ENCODE peak calls at places on chromosomes 3 and 15, in five cellular contexts. X is OCI-LY7; D is NCI-H2107; T is GM12878; P is activated effector memory CD4-positive, alpha-beta T cell treated with Interleukin-2 at 50 U/mL for 16 hours. G is an unnamed sample.

GRCh38 chr3:126161309-126161708 is 19.1 kb downstream of the ALDH1L1 start:
- DNase-seq in X (no peak), D (no peak), T (no peak), P (no peak), G (no peak)

GRCh38 chr15:58698887-58699641 is 50.4 kb downstream of the ADAM10 start:
- DNase-seq in X (no peak), D (no peak), T (no peak), P (no peak), G (no peak)

GRCh38 chr3:70312336-70312735 is at the start of gene MDFIC2:
- DNase-seq in X (no peak), D (no peak), T (no peak), P (no peak), G (no peak)

GRCh38 chr3:141379250-141379872 is 11.1 kb downstream of the ZBTB38 start:
- DNase-seq in X (peak; percentile 59), D (no peak), T (peak; percentile 95), P (peak; percentile 28), G (no peak)

GRCh38 chr15:33964665-33965040 is 3.6 kb upstream of the CHRM5 start:
- DNase-seq in X (no peak), D (no peak), T (no peak), P (no peak), G (no peak)

GRCh38 chr15:83108266-83109219 is 1.1 kb downstream of the TM6SF1 start:
- DNase-seq in X (peak; percentile 93), D (no peak), T (peak; percentile 24), P (no peak), G (peak; percentile 88)

GRCh38 chr3:56724580-56725142 is 41.6 kb upstream of the TASOR start:
- DNase-seq in X (no peak), D (no peak), T (no peak), P (no peak), G (no peak)

GRCh38 chr3:72629191-72629611 is 219.0 kb downstream of the SHQ1 start:
- DNase-seq in X (peak; percentile 49), D (no peak), T (no peak), P (no peak), G (peak; percentile 1)

GRCh38 chr3:83953417-83954089 is 1005.2 kb upstream of the CADM2 start:
- DNase-seq in X (no peak), D (no peak), T (no peak), P (no peak), G (no peak)

GRCh38 chr3:25156526-25157075 is 271.5 kb upstream of the RARB start:
- DNase-seq in X (no peak), D (no peak), T (no peak), P (no peak), G (no peak)

GRCh38 chr3:167750273-167750971 is 14.9 kb downstream of the SERPINI1 start:
- DNase-seq in X (peak; percentile 81), D (no peak), T (peak; percentile 52), P (no peak), G (peak; percentile 89)

GRCh38 chr3:100425321-100425720 is 24.0 kb downstream of the LNP1 start:
- DNase-seq in X (no peak), D (no peak), T (no peak), P (no peak), G (no peak)

GRCh38 chr3:30689202-30689641 is 82.8 kb downstream of the TGFBR2 start:
- DNase-seq in X (no peak), D (no peak), T (no peak), P (no peak), G (no peak)

GRCh38 chr3:67329358-67329757 is 325.1 kb downstream of the SUCLG2 start:
- DNase-seq in X (no peak), D (no peak), T (peak; percentile 1), P (no peak), G (no peak)

GRCh38 chr3:186277268-186277909 is 84.6 kb downstream of the DGKG start:
- DNase-seq in X (no peak), D (no peak), T (no peak), P (no peak), G (no peak)

GRCh38 chr3:66206806-66207205 is 14.0 kb upstream of the SLC25A26 start:
- DNase-seq in X (no peak), D (no peak), T (no peak), P (no peak), G (no peak)

GRCh38 chr3:172310361-172310760 is 137.9 kb downstream of the GHSR start:
- DNase-seq in X (no peak), D (no peak), T (no peak), P (no peak), G (no peak)

GRCh38 chr3:124601189-124601588 is 129.1 kb upstream of the UMPS start:
- DNase-seq in X (no peak), D (no peak), T (no peak), P (no peak), G (no peak)

GRCh38 chr3:100352296-100353178 is 18.0 kb downstream of the NIT2 start:
- DNase-seq in X (no peak), D (no peak), T (no peak), P (no peak), G (no peak)

GRCh38 chr3:18704326-18704725 is 279.2 kb upstream of the SATB1 start:
- DNase-seq in X (no peak), D (no peak), T (no peak), P (no peak), G (no peak)

GRCh38 chr15:65641723-65642475 is 20.2 kb downstream of the SLC24A1 start:
- DNase-seq in X (no peak), D (no peak), T (no peak), P (no peak), G (no peak)

GRCh38 chr3:152339881-152340505 is 71.3 kb downstream of the MBNL1 start:
- DNase-seq in X (no peak), D (no peak), T (no peak), P (no peak), G (no peak)

GRCh38 chr3:197487911-197488391 is 67.8 kb downstream of the BDH1 start:
- DNase-seq in X (no peak), D (no peak), T (no peak), P (no peak), G (no peak)

GRCh38 chr3:134486577-134487041 is 752 bp downstream of the CEP63 start:
- DNase-seq in X (peak; percentile 50), D (no peak), T (no peak), P (no peak), G (peak; percentile 72)

GRCh38 chr3:112132975-112133448 is at the start of gene GCSAM:
- DNase-seq in X (peak; percentile 90), D (no peak), T (peak; percentile 100), P (peak; percentile 54), G (peak; percentile 96)

GRCh38 chr3:181901626-181902025 is 189.9 kb downstream of the SOX2 start:
- DNase-seq in X (no peak), D (no peak), T (no peak), P (no peak), G (no peak)

GRCh38 chr15:62533687-62534086 is 368.6 kb upstream of the C2CD4B start:
- DNase-seq in X (no peak), D (no peak), T (no peak), P (no peak), G (no peak)

GRCh38 chr3:177441813-177442646 is 244.7 kb upstream of the TBL1XR1 start:
- DNase-seq in X (peak; percentile 82), D (no peak), T (peak; percentile 77), P (no peak), G (peak; percentile 81)

GRCh38 chr15:70171224-70171886 is 73.6 kb upstream of the TLE3 start:
- DNase-seq in X (no peak), D (no peak), T (no peak), P (no peak), G (no peak)

GRCh38 chr3:29486087-29486486 is 205.2 kb downstream of the RBMS3 start:
- DNase-seq in X (no peak), D (no peak), T (peak; percentile 30), P (no peak), G (no peak)

GRCh38 chr3:95752199-95752598 is 1062.2 kb upstream of the EPHA6 start:
- DNase-seq in X (no peak), D (no peak), T (no peak), P (no peak), G (no peak)

GRCh38 chr3:129794319-129795201 is 99.0 kb downstream of the TMCC1 start:
- DNase-seq in X (peak; percentile 29), D (peak; percentile 61), T (no peak), P (no peak), G (peak; percentile 50)

GRCh38 chr3:78570482-78570881 is 1197.3 kb downstream of the ROBO1 start:
- DNase-seq in X (no peak), D (no peak), T (no peak), P (no peak), G (no peak)

GRCh38 chr3:62186967-62187366 is 186.4 kb downstream of the FEZF2 start:
- DNase-seq in X (peak; percentile 14), D (no peak), T (no peak), P (no peak), G (peak; percentile 11)